ENCODE peak calls at places on chromosomes 13 and 19, in five cellular contexts. One of them, this sample, is unnamed.

GRCh38 chr19:10961073-10961762 is 388 bp downstream of the SMARCA4 start:
- DNase-seq in HCT116: no peak
- DNase-seq in neural progenitor cell: peak; percentile 84
- DNase-seq in body of pancreas: peak; percentile 31
- DNase-seq in left ventricle myocardium inferior: peak; percentile 73
- DNase-seq in this sample: no peak

GRCh38 chr19:20005741-20006140 is 33.6 kb downstream of the ZNF682 start:
- DNase-seq in HCT116: no peak
- DNase-seq in neural progenitor cell: no peak
- DNase-seq in body of pancreas: no peak
- DNase-seq in left ventricle myocardium inferior: no peak
- DNase-seq in this sample: no peak

GRCh38 chr13:35983206-35983605 is 148.0 kb downstream of the DCLK1 start:
- DNase-seq in HCT116: no peak
- DNase-seq in neural progenitor cell: no peak
- DNase-seq in body of pancreas: no peak
- DNase-seq in left ventricle myocardium inferior: no peak
- DNase-seq in this sample: no peak

GRCh38 chr13:30898721-30899188 is 7.3 kb upstream of the MEDAG start:
- DNase-seq in HCT116: no peak
- DNase-seq in neural progenitor cell: no peak
- DNase-seq in body of pancreas: no peak
- DNase-seq in left ventricle myocardium inferior: no peak
- DNase-seq in this sample: peak; percentile 44

GRCh38 chr19:2344381-2344870 is 15.6 kb upstream of the TMPRSS9 start:
- DNase-seq in HCT116: no peak
- DNase-seq in neural progenitor cell: no peak
- DNase-seq in body of pancreas: no peak
- DNase-seq in left ventricle myocardium inferior: no peak
- DNase-seq in this sample: no peak

GRCh38 chr13:90485441-90485840 is 862.0 kb upstream of the MIR17HG start:
- DNase-seq in HCT116: no peak
- DNase-seq in neural progenitor cell: no peak
- DNase-seq in body of pancreas: no peak
- DNase-seq in left ventricle myocardium inferior: no peak
- DNase-seq in this sample: peak; percentile 71

GRCh38 chr19:6218497-6219146 is 61.2 kb downstream of the MLLT1 start:
- DNase-seq in HCT116: peak; percentile 51
- DNase-seq in neural progenitor cell: peak; percentile 89
- DNase-seq in body of pancreas: peak; percentile 84
- DNase-seq in left ventricle myocardium inferior: peak; percentile 88
- DNase-seq in this sample: no peak

GRCh38 chr13:40231311-40231710 is 435.1 kb downstream of the FOXO1 start:
- DNase-seq in HCT116: no peak
- DNase-seq in neural progenitor cell: no peak
- DNase-seq in body of pancreas: no peak
- DNase-seq in left ventricle myocardium inferior: no peak
- DNase-seq in this sample: no peak

GRCh38 chr13:33761744-33762143 is 56.2 kb upstream of the RFC3 start:
- DNase-seq in HCT116: peak; percentile 33
- DNase-seq in neural progenitor cell: peak; percentile 26
- DNase-seq in body of pancreas: peak; percentile 35
- DNase-seq in left ventricle myocardium inferior: no peak
- DNase-seq in this sample: no peak

GRCh38 chr19:43809762-43810696 is 7.8 kb upstream of the LYPD5 start:
- DNase-seq in HCT116: peak; percentile 63
- DNase-seq in neural progenitor cell: peak; percentile 71
- DNase-seq in body of pancreas: no peak
- DNase-seq in left ventricle myocardium inferior: no peak
- DNase-seq in this sample: no peak

GRCh38 chr19:9345005-9345404 is 17.8 kb upstream of the ZNF177 start:
- DNase-seq in HCT116: no peak
- DNase-seq in neural progenitor cell: no peak
- DNase-seq in body of pancreas: no peak
- DNase-seq in left ventricle myocardium inferior: no peak
- DNase-seq in this sample: no peak

GRCh38 chr13:38180670-38181069 is 169.0 kb upstream of the UFM1 start:
- DNase-seq in HCT116: no peak
- DNase-seq in neural progenitor cell: no peak
- DNase-seq in body of pancreas: no peak
- DNase-seq in left ventricle myocardium inferior: no peak
- DNase-seq in this sample: no peak

GRCh38 chr19:3250675-3251074 is 26.2 kb downstream of the CELF5 start:
- DNase-seq in HCT116: peak; percentile 42
- DNase-seq in neural progenitor cell: no peak
- DNase-seq in body of pancreas: peak; percentile 7
- DNase-seq in left ventricle myocardium inferior: no peak
- DNase-seq in this sample: no peak

GRCh38 chr13:101751488-101751887 is 299.0 kb downstream of the ITGBL1 start:
- DNase-seq in HCT116: no peak
- DNase-seq in neural progenitor cell: no peak
- DNase-seq in body of pancreas: no peak
- DNase-seq in left ventricle myocardium inferior: no peak
- DNase-seq in this sample: no peak

GRCh38 chr19:48896191-48896720 is 2.3 kb downstream of the TULP2 start:
- DNase-seq in HCT116: no peak
- DNase-seq in neural progenitor cell: peak; percentile 79
- DNase-seq in body of pancreas: peak; percentile 68
- DNase-seq in left ventricle myocardium inferior: peak; percentile 65
- DNase-seq in this sample: no peak

GRCh38 chr19:56639217-56639616 is 3.7 kb upstream of the SMIM17 start:
- DNase-seq in HCT116: no peak
- DNase-seq in neural progenitor cell: peak; percentile 60
- DNase-seq in body of pancreas: no peak
- DNase-seq in left ventricle myocardium inferior: no peak
- DNase-seq in this sample: no peak

GRCh38 chr13:31920301-31920818 is 111.2 kb upstream of the FRY start:
- DNase-seq in HCT116: no peak
- DNase-seq in neural progenitor cell: no peak
- DNase-seq in body of pancreas: no peak
- DNase-seq in left ventricle myocardium inferior: no peak
- DNase-seq in this sample: no peak

GRCh38 chr13:111862836-111863815 is 203.8 kb upstream of the SOX1 start:
- DNase-seq in HCT116: no peak
- DNase-seq in neural progenitor cell: no peak
- DNase-seq in body of pancreas: no peak
- DNase-seq in left ventricle myocardium inferior: no peak
- DNase-seq in this sample: no peak

GRCh38 chr13:45518525-45519235 is 53.9 kb downstream of the COG3 start:
- DNase-seq in HCT116: no peak
- DNase-seq in neural progenitor cell: no peak
- DNase-seq in body of pancreas: no peak
- DNase-seq in left ventricle myocardium inferior: no peak
- DNase-seq in this sample: no peak

GRCh38 chr13:30618186-30618937 is 642 bp downstream of the USPL1 start:
- DNase-seq in HCT116: no peak
- DNase-seq in neural progenitor cell: peak; percentile 15
- DNase-seq in body of pancreas: no peak
- DNase-seq in left ventricle myocardium inferior: no peak
- DNase-seq in this sample: no peak

GRCh38 chr19:23762884-23763711 is 4.4 kb upstream of the ZNF681 start:
- DNase-seq in HCT116: no peak
- DNase-seq in neural progenitor cell: peak; percentile 95
- DNase-seq in body of pancreas: peak; percentile 87
- DNase-seq in left ventricle myocardium inferior: peak; percentile 87
- DNase-seq in this sample: peak; percentile 26

GRCh38 chr19:56966225-56966696 is 125.7 kb upstream of the PEG3 start:
- DNase-seq in HCT116: no peak
- DNase-seq in neural progenitor cell: no peak
- DNase-seq in body of pancreas: no peak
- DNase-seq in left ventricle myocardium inferior: no peak
- DNase-seq in this sample: no peak

GRCh38 chr13:76754414-76754813 is 131.8 kb downstream of the KCTD12 start:
- DNase-seq in HCT116: no peak
- DNase-seq in neural progenitor cell: no peak
- DNase-seq in body of pancreas: peak; percentile 36
- DNase-seq in left ventricle myocardium inferior: no peak
- DNase-seq in this sample: no peak

GRCh38 chr13:76762731-76763130 is 123.5 kb downstream of the KCTD12 start:
- DNase-seq in HCT116: no peak
- DNase-seq in neural progenitor cell: no peak
- DNase-seq in body of pancreas: no peak
- DNase-seq in left ventricle myocardium inferior: no peak
- DNase-seq in this sample: no peak

GRCh38 chr13:76759877-76760276 is 126.3 kb downstream of the KCTD12 start:
- DNase-seq in HCT116: no peak
- DNase-seq in neural progenitor cell: no peak
- DNase-seq in body of pancreas: no peak
- DNase-seq in left ventricle myocardium inferior: no peak
- DNase-seq in this sample: no peak

GRCh38 chr13:76758257-76758656 is 127.9 kb downstream of the KCTD12 start:
- DNase-seq in HCT116: no peak
- DNase-seq in neural progenitor cell: no peak
- DNase-seq in body of pancreas: no peak
- DNase-seq in left ventricle myocardium inferior: no peak
- DNase-seq in this sample: no peak

DNA sequence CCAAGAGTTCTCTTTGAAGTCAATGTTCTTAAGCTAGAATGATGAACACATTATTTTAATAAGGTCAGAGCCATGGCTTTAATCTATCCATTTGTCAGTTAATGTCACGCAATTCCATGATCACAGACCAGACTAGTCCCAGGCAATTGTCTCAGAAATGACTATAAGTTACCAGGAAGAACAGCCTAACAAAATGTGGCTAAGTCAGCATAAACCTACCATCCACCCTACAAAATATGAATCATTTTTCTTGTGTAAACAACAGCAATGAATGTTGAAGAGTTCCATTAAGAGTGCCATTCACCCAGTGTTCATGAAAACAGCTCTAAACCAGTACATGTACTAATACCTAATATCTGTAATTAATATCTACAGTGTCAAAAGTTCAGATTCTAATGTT is 127.5 kb downstream of the KCTD12 start:
- DNase-seq in HCT116: no peak
- DNase-seq in neural progenitor cell: no peak
- DNase-seq in body of pancreas: no peak
- DNase-seq in left ventricle myocardium inferior: no peak
- DNase-seq in this sample: no peak
- H3K4me3 ChIP-seq in HCT116: no peak overlapping the region
- H3K4me3 ChIP-seq in neural progenitor cell: no peak overlapping the region
- H3K4me3 ChIP-seq in body of pancreas: no peak overlapping the region
- H3K4me3 ChIP-seq in left ventricle myocardium inferior: no peak overlapping the region
- H3K4me3 ChIP-seq in this sample: no peak overlapping the region

GRCh38 chr13:114024603-114025431 is 50.9 kb upstream of the C13orf46 start:
- DNase-seq in HCT116: no peak
- DNase-seq in neural progenitor cell: no peak
- DNase-seq in body of pancreas: no peak
- DNase-seq in left ventricle myocardium inferior: no peak
- DNase-seq in this sample: no peak

GRCh38 chr13:114023716-114024602 is 50.1 kb upstream of the C13orf46 start:
- DNase-seq in HCT116: no peak
- DNase-seq in neural progenitor cell: no peak
- DNase-seq in body of pancreas: no peak
- DNase-seq in left ventricle myocardium inferior: no peak
- DNase-seq in this sample: no peak

GRCh38 chr13:114022309-114022669 is 48.4 kb upstream of the C13orf46 start:
- DNase-seq in HCT116: no peak
- DNase-seq in neural progenitor cell: no peak
- DNase-seq in body of pancreas: no peak
- DNase-seq in left ventricle myocardium inferior: no peak
- DNase-seq in this sample: no peak

GRCh38 chr13:114021464-114022308 is 47.8 kb upstream of the C13orf46 start:
- DNase-seq in HCT116: no peak
- DNase-seq in neural progenitor cell: no peak
- DNase-seq in body of pancreas: no peak
- DNase-seq in left ventricle myocardium inferior: no peak
- DNase-seq in this sample: no peak

GRCh38 chr13:114022876-114023275 is 49.0 kb upstream of the C13orf46 start:
- DNase-seq in HCT116: no peak
- DNase-seq in neural progenitor cell: no peak
- DNase-seq in body of pancreas: no peak
- DNase-seq in left ventricle myocardium inferior: no peak
- DNase-seq in this sample: no peak
- H3K36me3 ChIP-seq in HCT116: no peaks in the 10 kb centered on the region
- H3K36me3 ChIP-seq in neural progenitor cell: no peaks in the 10 kb centered on the region
- H3K36me3 ChIP-seq in body of pancreas: no peaks in the 10 kb centered on the region
- H3K36me3 ChIP-seq in left ventricle myocardium inferior: peaks cover 44% of the 10 kb centered on the region
- H3K36me3 ChIP-seq in this sample: peaks cover 4% of the 10 kb centered on the region

DNA sequence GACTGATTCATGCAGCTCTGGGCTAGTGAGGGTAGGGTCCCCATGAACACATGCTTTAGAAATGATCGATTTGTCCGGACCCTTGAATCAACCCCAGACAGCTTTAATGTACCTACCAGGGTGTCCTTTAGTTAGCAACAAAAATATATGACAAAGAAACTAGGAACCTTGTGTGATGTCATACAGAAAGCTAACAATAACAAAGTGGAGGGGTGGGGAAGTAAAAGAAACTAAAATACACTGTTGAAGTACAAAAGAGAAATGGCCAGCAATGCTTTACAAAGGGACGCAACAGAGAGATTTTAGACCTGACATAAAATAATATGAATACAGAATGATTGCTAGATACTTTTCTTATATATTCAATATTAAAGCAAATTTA is 40.0 kb downstream of the DZIP1 start:
- DNase-seq in HCT116: no peak
- DNase-seq in neural progenitor cell: no peak
- DNase-seq in body of pancreas: no peak
- DNase-seq in left ventricle myocardium inferior: no peak
- DNase-seq in this sample: no peak
- H3K4me3 ChIP-seq in HCT116: no peak overlapping the region
- H3K4me3 ChIP-seq in neural progenitor cell: no peak overlapping the region
- H3K4me3 ChIP-seq in body of pancreas: no peak overlapping the region
- H3K4me3 ChIP-seq in left ventricle myocardium inferior: no peak overlapping the region
- H3K4me3 ChIP-seq in this sample: no peak overlapping the region

DNA sequence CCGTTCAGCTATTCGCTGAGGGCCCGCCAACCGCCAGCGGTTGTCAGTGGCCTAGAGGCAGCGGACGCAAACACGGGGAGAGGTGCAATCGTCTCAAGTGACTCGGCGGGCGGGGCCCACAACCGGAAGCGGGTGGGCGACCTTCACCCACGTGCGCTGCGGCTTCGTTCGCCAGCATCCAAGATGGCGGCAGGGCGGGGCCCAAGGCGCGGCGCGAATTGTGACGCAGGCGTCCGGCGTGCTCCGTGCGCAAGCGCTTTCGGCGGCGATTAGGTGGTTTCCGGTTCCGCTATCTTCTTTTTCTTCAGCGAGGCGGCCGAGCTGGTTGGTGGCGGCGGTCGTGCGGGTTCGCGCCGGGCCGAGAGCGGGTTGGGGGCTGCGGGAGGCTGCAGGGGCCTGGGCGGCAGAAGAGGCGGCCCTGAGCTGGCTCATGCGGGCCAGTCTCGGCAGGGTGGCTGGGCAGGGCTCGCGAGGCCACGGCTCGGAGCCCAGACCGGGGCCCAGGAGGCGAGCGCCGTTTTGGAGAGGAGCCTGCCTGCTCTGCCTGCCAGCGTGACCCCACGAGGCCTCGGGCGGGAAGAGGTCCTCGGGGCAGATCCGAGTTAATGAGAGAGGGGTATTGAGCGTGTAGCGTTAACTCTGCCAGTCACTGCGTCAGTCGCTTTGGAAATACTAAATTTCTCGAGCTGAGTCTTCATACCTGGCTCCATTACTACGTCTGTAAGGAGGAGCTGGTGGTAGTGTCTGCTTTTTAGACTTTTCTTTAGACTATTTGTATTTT is at the start of gene UBA52:
- DNase-seq in HCT116: peak; percentile 96
- DNase-seq in neural progenitor cell: peak; percentile 100
- DNase-seq in body of pancreas: peak; percentile 98
- DNase-seq in left ventricle myocardium inferior: peak; percentile 98
- DNase-seq in this sample: peak; percentile 80
- H3K36me3 ChIP-seq in HCT116: peaks cover 65% of the 10 kb centered on the region
- H3K36me3 ChIP-seq in neural progenitor cell: no peaks in the 10 kb centered on the region
- H3K36me3 ChIP-seq in body of pancreas: peaks cover 18% of the 10 kb centered on the region
- H3K36me3 ChIP-seq in left ventricle myocardium inferior: peaks cover 67% of the 10 kb centered on the region
- H3K36me3 ChIP-seq in this sample: peaks cover 3% of the 10 kb centered on the region

GRCh38 chr19:12965812-12966135 is 3.6 kb upstream of the DAND5 start:
- DNase-seq in HCT116: no peak
- DNase-seq in neural progenitor cell: no peak
- DNase-seq in body of pancreas: no peak
- DNase-seq in left ventricle myocardium inferior: no peak
- DNase-seq in this sample: no peak
- H3K4me3 ChIP-seq in HCT116: peak overlapping the region; percentile 33
- H3K4me3 ChIP-seq in neural progenitor cell: peak overlapping the region; percentile 45
- H3K4me3 ChIP-seq in body of pancreas: no peak overlapping the region
- H3K4me3 ChIP-seq in left ventricle myocardium inferior: peak overlapping the region; percentile 69
- H3K4me3 ChIP-seq in this sample: no peak overlapping the region